ENCODE peak calls at places on chromosomes 12 and 14, in seven cellular contexts. U, V, R, N, E, Q and S are unnamed samples. For H3K4me1, the result is how much of the 10 kb centered on the place peaks cover.

GRCh38 chr14:99440278-99440677 is 40.4 kb downstream of the SETD3 start:
- DNase-seq in U (no peak), V (no peak), R (no peak), N (no peak), E (no peak), Q (no peak), S (no peak)

GRCh38 chr14:53391631-53392030 is 238.5 kb upstream of the DDHD1 start:
- DNase-seq in U (no peak), V (no peak), R (no peak), N (peak), E (no peak), Q (no peak), S (no peak)

GRCh38 chr14:68786491-68787234 is 6.2 kb downstream of the ZFP36L1 start:
- DNase-seq in U (peak), V (peak), R (peak), N (peak), E (peak), Q (peak), S (peak)

GRCh38 chr14:99592933-99593753 is 10.9 kb downstream of the CCDC85C start:
- DNase-seq in U (no peak), V (no peak), R (no peak), N (no peak), E (no peak), Q (no peak), S (no peak)

GRCh38 chr14:54457609-54457996 is 16.4 kb upstream of the CNIH1 start:
- DNase-seq in U (no peak), V (no peak), R (no peak), N (no peak), E (no peak), Q (no peak), S (no peak)

GRCh38 chr14:102317564-102318248 is 1.8 kb upstream of the ZNF839 start:
- DNase-seq in U (peak), V (no peak), R (no peak), N (no peak), E (peak), Q (no peak), S (no peak)

GRCh38 chr12:95836630-95837239 is 22.0 kb upstream of the SNRPF start:
- DNase-seq in U (no peak), V (no peak), R (peak), N (peak), E (no peak), Q (no peak), S (no peak)

GRCh38 chr12:124673881-124674617 is 106.6 kb upstream of the NCOR2 start:
- DNase-seq in U (no peak), V (peak), R (no peak), N (no peak), E (no peak), Q (no peak), S (no peak)

GRCh38 chr12:6607751-6608591 is 792 bp upstream of the CHD4 start:
- DNase-seq in U (peak), V (peak), R (peak), N (peak), E (no peak), Q (peak), S (peak)

GRCh38 chr12:55757701-55758100 is 14.8 kb downstream of the GDF11 start:
- DNase-seq in U (no peak), V (no peak), R (no peak), N (no peak), E (no peak), Q (no peak), S (no peak)

GRCh38 chr14:60789656-60790055 is 55.1 kb downstream of the MNAT1 start:
- DNase-seq in U (no peak), V (no peak), R (no peak), N (peak), E (no peak), Q (no peak), S (no peak)

GRCh38 chr14:105177082-105177481 is 4.0 kb downstream of the NUDT14 start:
- DNase-seq in U (no peak), V (no peak), R (peak), N (no peak), E (no peak), Q (no peak), S (no peak)
- H3K4me1 ChIP-seq in U (under half), V (under half), R (half or more), N (under half), E (under half), Q (under half), S (under half)

GRCh38 chr12:101074940-101075680 is 134.9 kb downstream of the SLC5A8 start:
- DNase-seq in U (no peak), V (no peak), R (no peak), N (peak), E (no peak), Q (no peak), S (no peak)
- TF ChIP-seq POLR2A in U (no peak), V (no peak), R (no peak), N (no peak), E (no peak), Q (no peak), S (no peak)

GRCh38 chr12:92502417-92503028 is 200.3 kb upstream of the PLEKHG7 start:
- DNase-seq in U (no peak), V (no peak), R (peak), N (no peak), E (no peak), Q (no peak), S (no peak)

GRCh38 chr12:92506460-92506859 is 196.3 kb upstream of the PLEKHG7 start:
- DNase-seq in U (no peak), V (no peak), R (peak), N (no peak), E (no peak), Q (no peak), S (no peak)

GRCh38 chr12:92503977-92504966 is 198.5 kb upstream of the PLEKHG7 start:
- DNase-seq in U (no peak), V (peak), R (peak), N (no peak), E (no peak), Q (peak), S (peak)

GRCh38 chr12:92505373-92506340 is 197.1 kb upstream of the PLEKHG7 start:
- DNase-seq in U (peak), V (peak), R (peak), N (peak), E (peak), Q (peak), S (peak)

GRCh38 chr12:92503029-92503931 is 199.5 kb upstream of the PLEKHG7 start:
- DNase-seq in U (no peak), V (peak), R (peak), N (no peak), E (no peak), Q (no peak), S (no peak)
- H3K4me1 ChIP-seq in U (under half), V (under half), R (half or more), N (under half), E (half or more), Q (under half), S (under half)

GRCh38 chr12:114882083-114882482 is 198.1 kb upstream of the TBX3 start:
- DNase-seq in U (no peak), V (no peak), R (no peak), N (no peak), E (no peak), Q (no peak), S (no peak)
- TF ChIP-seq POLR2A in U (no peak), V (no peak), R (no peak), N (no peak), E (no peak), Q (no peak), S (no peak)

DNA sequence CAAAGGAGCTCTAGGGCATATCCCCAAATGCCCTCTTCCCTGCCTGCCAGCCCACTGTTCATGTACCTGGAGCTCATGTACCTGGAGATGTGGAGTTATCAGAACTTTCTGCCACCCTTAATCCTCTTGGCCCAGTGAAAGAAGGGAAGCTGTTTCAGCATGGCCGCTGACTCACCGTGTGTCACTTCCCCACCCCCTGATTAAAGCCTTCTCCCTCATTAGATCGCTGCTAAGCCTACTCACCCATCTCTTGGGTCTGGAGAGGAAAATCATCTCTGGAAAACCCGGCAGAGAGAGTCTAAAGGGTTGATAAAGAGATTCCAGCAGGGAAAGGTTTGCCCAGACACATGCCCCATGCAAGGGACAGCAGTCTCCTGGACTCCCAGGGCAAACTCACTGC is 4.5 kb upstream of the LTBP2 start:
- DNase-seq in U (no peak), V (no peak), R (peak), N (peak), E (peak), Q (no peak), S (no peak)
- H3K4me1 ChIP-seq in U (under half), V (under half), R (half or more), N (under half), E (half or more), Q (under half), S (under half)

GRCh38 chr14:104967414-104968152 is 10.6 kb downstream of the AHNAK2 start:
- DNase-seq in U (no peak), V (peak), R (peak), N (no peak), E (peak), Q (peak), S (no peak)
- TF ChIP-seq POLR2A in U (no peak), V (no peak), R (no peak), N (no peak), E (no peak), Q (no peak), S (no peak)

GRCh38 chr12:108854453-108855283 is 2.7 kb downstream of the SSH1 start:
- DNase-seq in U (peak), V (no peak), R (peak), N (peak), E (peak), Q (no peak), S (no peak)
- H3K4me1 ChIP-seq in U (under half), V (under half), R (under half), N (under half), E (half or more), Q (under half), S (half or more)

GRCh38 chr12:121796855-121797751 is 3.6 kb upstream of the RHOF start:
- DNase-seq in U (peak), V (peak), R (peak), N (peak), E (peak), Q (peak), S (peak)

GRCh38 chr12:121793836-121794531 is 496 bp upstream of the RHOF start:
- DNase-seq in U (peak), V (peak), R (peak), N (peak), E (peak), Q (peak), S (peak)

GRCh38 chr12:121794532-121795028 is 1.1 kb upstream of the RHOF start:
- DNase-seq in U (no peak), V (peak), R (peak), N (no peak), E (peak), Q (no peak), S (peak)

GRCh38 chr12:121793501-121793835 is at the start of gene RHOF:
- DNase-seq in U (no peak), V (peak), R (no peak), N (no peak), E (peak), Q (peak), S (peak)

DNA sequence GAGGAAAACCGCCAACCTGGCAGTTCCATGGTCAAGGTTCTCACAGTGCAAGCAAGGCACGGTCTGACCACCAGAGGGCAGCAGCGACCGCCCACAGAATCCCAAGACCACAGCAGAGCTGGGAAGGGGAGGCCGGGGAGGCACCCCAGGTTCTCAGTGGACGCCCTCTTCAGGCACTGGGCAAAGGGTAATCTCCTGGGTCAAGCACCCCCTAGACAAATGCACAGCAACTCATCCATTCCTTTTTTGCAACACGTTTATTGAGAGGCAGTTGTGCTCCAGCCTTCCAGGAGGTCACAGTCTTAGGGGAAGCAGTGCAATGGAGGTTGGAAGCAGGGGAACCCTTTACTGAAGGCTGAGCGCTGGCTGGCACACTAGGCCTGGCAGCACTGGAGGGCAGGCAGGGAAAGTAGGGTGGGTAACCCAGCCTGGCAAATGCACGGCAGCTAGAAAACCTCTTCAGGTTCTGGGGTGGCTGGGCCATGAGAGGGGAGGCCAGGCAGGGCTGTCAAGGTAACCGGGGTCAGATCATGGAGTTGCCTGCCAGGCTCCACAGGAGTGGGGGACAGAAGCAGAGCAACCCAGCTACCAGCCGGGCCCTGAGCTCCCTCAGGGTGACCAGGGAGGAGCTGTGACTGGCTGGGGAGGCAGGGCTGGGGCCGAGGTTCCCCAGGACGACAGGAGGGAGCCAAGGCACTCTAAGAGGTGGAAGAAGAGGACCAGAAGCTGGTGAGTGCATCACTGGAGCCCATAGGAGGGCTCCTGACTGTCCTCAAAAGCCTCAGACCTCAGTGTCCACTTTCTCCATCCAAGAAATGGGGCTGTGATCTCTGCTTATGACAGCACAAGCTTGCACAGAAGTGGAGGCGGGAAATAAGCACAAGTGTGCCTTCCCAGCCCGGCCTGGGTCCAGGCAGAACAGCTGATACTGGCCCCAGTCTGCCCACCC is 1.8 kb upstream of the RHOF start:
- DNase-seq in U (peak), V (peak), R (peak), N (peak), E (peak), Q (peak), S (peak)
- TF ChIP-seq POLR2A in U (no peak), V (no peak), R (no peak), N (no peak), E (no peak), Q (no peak), S (no peak)

DNA sequence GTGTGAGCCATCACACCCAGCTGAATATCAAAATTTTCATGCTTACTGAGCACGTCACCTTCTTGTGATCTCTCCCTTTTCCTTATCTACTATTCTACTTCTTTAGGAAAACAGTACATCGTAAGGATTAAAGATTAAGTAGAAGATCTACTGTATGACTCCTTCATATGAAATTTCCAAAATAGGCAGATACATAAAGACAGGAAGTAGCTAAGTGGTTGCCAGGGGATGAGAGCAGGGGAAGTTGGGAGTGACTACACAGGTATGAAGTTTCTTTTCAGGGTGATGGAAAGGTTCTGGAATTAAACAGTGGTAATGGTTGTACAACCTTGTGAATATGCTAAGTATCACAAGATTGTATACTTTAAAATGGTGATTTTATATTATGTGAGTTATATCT is 36.5 kb upstream of the CERS5 start:
- DNase-seq in U (no peak), V (no peak), R (no peak), N (no peak), E (no peak), Q (no peak), S (no peak)
- H3K4me1 ChIP-seq in U (under half), V (under half), R (under half), N (under half), E (under half), Q (under half), S (under half)

GRCh38 chr12:53344487-53344823 is 8.3 kb upstream of the SP7 start:
- DNase-seq in U (no peak), V (no peak), R (no peak), N (no peak), E (no peak), Q (no peak), S (no peak)

GRCh38 chr12:53343978-53344377 is 7.8 kb upstream of the SP7 start:
- DNase-seq in U (no peak), V (no peak), R (no peak), N (no peak), E (no peak), Q (no peak), S (no peak)

GRCh38 chr12:53343449-53343848 is 7.3 kb upstream of the SP7 start:
- DNase-seq in U (no peak), V (no peak), R (no peak), N (no peak), E (no peak), Q (no peak), S (no peak)

GRCh38 chr12:53345486-53346195 is 9.5 kb upstream of the SP7 start:
- DNase-seq in U (no peak), V (no peak), R (peak), N (no peak), E (no peak), Q (peak), S (peak)

GRCh38 chr12:53344824-53345485 is 8.8 kb upstream of the SP7 start:
- DNase-seq in U (peak), V (peak), R (peak), N (peak), E (peak), Q (peak), S (peak)
- TF ChIP-seq POLR2A in U (no peak), V (no peak), R (peak), N (peak), E (no peak), Q (no peak), S (peak)